ENCODE peak calls at places on chromosomes 5 and 9, in seven cellular contexts. C, O, T, A, Q, V and N are unnamed samples.

GRCh38 chr9:5869315-5870019 is 21.2 kb upstream of the MLANA start:
- DNase-seq in C (peak; percentile 63), O (peak; percentile 8), T (peak; percentile 34), A (no peak), Q (no peak), V (peak; percentile 65), N (peak; percentile 33)

GRCh38 chr9:137665697-137666504 is 47.1 kb downstream of the EHMT1 start:
- DNase-seq in C (peak; percentile 66), O (no peak), T (no peak), A (no peak), Q (no peak), V (no peak), N (no peak)

GRCh38 chr9:94825620-94825958 is 99.1 kb downstream of the AOPEP start:
- DNase-seq in C (no peak), O (no peak), T (no peak), A (no peak), Q (no peak), V (no peak), N (no peak)

GRCh38 chr9:137759649-137760321 is 117.8 kb upstream of the CACNA1B start:
- DNase-seq in C (peak; percentile 49), O (no peak), T (no peak), A (no peak), Q (no peak), V (no peak), N (no peak)

GRCh38 chr5:14580037-14581034 is 1.3 kb upstream of the OTULINL start:
- DNase-seq in C (no peak), O (no peak), T (no peak), A (no peak), Q (no peak), V (no peak), N (no peak)

GRCh38 chr5:122775713-122776084 is 819 bp downstream of the SNX2 start:
- DNase-seq in C (no peak), O (no peak), T (no peak), A (no peak), Q (no peak), V (no peak), N (no peak)

GRCh38 chr5:145587308-145588071 is 247.7 kb downstream of the PRELID2 start:
- DNase-seq in C (no peak), O (peak; percentile 94), T (peak; percentile 3), A (no peak), Q (no peak), V (no peak), N (no peak)

GRCh38 chr5:141958773-141959172 is 771 bp upstream of the PCDH12 start:
- DNase-seq in C (no peak), O (no peak), T (no peak), A (no peak), Q (no peak), V (no peak), N (no peak)

GRCh38 chr5:174572591-174572990 is 151.8 kb upstream of the MSX2 start:
- DNase-seq in C (no peak), O (no peak), T (no peak), A (no peak), Q (no peak), V (no peak), N (no peak)

GRCh38 chr5:92653730-92654461 is 927.1 kb downstream of the NR2F1-AS1 start:
- DNase-seq in C (no peak), O (no peak), T (no peak), A (no peak), Q (no peak), V (no peak), N (no peak)
- TF ChIP-seq SP1 in C (no peak), O (no peak), T (no peak), A (no peak), Q (no peak), V (no peak), N (no peak)

DNA sequence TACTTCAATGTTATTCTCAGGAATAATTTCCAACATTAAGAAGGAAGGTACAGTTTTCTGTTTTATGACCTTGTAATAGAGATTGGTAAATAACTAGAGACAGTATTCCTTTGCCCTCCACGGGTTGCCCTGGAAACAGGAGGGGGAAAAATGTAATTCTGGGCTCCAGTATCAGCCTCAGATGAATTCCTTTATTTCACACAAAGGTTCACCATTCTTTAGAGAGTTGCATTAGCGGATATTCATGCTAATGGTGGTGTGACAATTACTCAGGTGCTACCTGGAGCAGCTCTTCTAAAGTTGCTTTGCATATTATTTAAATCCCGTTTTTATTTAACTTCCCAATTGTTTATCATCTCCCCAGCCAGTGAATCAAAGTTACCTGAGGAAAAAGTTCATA is 42.6 kb downstream of the CETN3 start:
- DNase-seq in C (no peak), O (no peak), T (no peak), A (no peak), Q (no peak), V (no peak), N (no peak)
- TF ChIP-seq SP1 in C (no peak), O (no peak), T (no peak), A (no peak), Q (no peak), V (no peak), N (no peak)

DNA sequence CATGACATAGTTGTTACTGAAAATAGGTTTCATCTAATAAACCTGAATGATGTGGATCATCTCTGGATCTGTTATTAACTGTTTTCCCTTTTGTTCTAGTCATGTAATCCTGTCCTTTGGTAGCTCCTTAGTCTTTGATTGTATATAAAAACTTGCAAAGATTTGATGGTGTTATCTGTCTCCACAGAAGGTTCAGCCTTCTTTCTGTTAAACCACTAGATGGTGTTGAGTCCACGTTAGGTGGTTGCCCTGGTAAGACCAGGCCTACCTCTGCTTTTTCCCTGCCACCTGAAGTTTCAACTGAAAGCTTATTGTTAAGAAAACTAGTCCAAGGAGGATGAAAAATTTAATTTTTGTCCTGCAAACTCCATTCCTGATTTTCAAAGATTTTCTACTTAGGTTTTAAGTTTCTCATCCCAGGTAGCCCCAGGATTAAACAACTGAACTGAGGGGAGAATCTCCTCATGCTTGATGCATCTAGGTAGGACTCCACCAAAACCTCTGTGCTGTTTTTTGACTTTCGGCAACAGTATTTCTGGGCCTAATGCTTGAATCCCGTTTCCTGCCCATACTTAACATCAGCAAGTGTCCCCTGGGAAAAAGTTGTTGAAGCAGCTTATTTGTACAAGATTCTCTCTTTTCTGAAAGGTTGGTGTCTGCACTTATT is 68.5 kb downstream of the RICTOR start:
- DNase-seq in C (no peak), O (no peak), T (peak; percentile 12), A (no peak), Q (no peak), V (no peak), N (no peak)
- TF ChIP-seq SP1 in C (no peak), O (no peak), T (no peak), A (no peak), Q (no peak), V (no peak), N (no peak)

GRCh38 chr9:131656356-131657030 is 83.4 kb downstream of the RAPGEF1 start:
- DNase-seq in C (no peak), O (no peak), T (no peak), A (peak; percentile 87), Q (no peak), V (no peak), N (no peak)

GRCh38 chr9:131657456-131657855 is 82.4 kb downstream of the RAPGEF1 start:
- DNase-seq in C (no peak), O (no peak), T (no peak), A (no peak), Q (no peak), V (no peak), N (no peak)

GRCh38 chr9:131658753-131659129 is 81.1 kb downstream of the RAPGEF1 start:
- DNase-seq in C (no peak), O (no peak), T (no peak), A (no peak), Q (no peak), V (no peak), N (no peak)

GRCh38 chr9:131657031-131657377 is 82.9 kb downstream of the RAPGEF1 start:
- DNase-seq in C (no peak), O (no peak), T (no peak), A (no peak), Q (no peak), V (no peak), N (no peak)

GRCh38 chr9:131657890-131658752 is 81.8 kb downstream of the RAPGEF1 start:
- DNase-seq in C (no peak), O (peak; percentile 75), T (peak; percentile 43), A (no peak), Q (no peak), V (no peak), N (no peak)
- TF ChIP-seq SP1 in C (no peak), O (peak; percentile 71), T (no peak), A (no peak), Q (no peak), V (no peak), N (no peak)

DNA sequence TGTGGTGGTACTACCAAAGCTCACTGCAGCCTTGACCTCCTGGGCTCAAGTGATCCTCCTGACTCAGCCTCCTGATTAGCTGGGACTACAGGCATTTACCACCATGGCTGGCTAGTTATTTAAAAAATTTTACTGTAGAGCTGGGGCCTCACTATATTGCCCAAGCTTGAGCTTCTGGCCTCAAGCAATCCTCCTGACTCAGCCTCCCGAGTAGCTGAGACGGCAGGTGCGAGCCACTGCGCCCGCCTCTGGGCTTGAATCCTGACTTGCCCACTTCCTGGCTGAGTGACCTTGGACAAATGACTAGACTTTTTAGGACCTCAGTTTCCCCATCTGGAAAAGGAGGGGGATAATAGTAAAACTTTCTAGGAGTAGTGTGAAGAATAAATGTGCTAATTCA is 32.1 kb downstream of the NCS1 start:
- DNase-seq in C (no peak), O (no peak), T (no peak), A (no peak), Q (no peak), V (no peak), N (no peak)
- TF ChIP-seq SP1 in C (no peak), O (no peak), T (no peak), A (no peak), Q (no peak), V (no peak), N (no peak)